ENCODE peak calls at places on chromosomes 7 and 10, in five cellular contexts. K is left ventricle myocardium inferior; V is CD4-positive, CD25-positive, alpha-beta regulatory T cell; J is small intestine; O is Karpas-422. Z is an unnamed sample. For H3K27me3, the result is how much of the 10 kb centered on the place peaks cover.

GRCh38 chr10:11586170-11586569 is 25.3 kb downstream of the USP6NL start:
- DNase-seq in V (no peak), J (no peak), K (no peak), O (no peak), Z (no peak)

GRCh38 chr7:27163776-27164380 is 1.5 kb downstream of the HOXA9 start:
- DNase-seq in O (no peak), V (no peak), J (no peak), K (peak), Z (no peak)

GRCh38 chr10:132275426-132276178 is 32.1 kb downstream of the STK32C start:
- DNase-seq in J (no peak), K (no peak), O (no peak), V (no peak), Z (no peak)

GRCh38 chr7:5177060-5177459 is 13.0 kb upstream of the WIPI2 start:
- DNase-seq in O (no peak), J (no peak), K (peak), V (no peak), Z (no peak)

GRCh38 chr7:112411186-112411795 is 39.0 kb upstream of the IFRD1 start:
- DNase-seq in J (peak), V (no peak), K (no peak), O (no peak), Z (no peak)

GRCh38 chr10:33113111-33113856 is 155.3 kb upstream of the ITGB1 start:
- DNase-seq in V (no peak), J (no peak), O (no peak), K (no peak), Z (no peak)

GRCh38 chr10:66671562-66671961 is 254.3 kb upstream of the LRRTM3 start:
- DNase-seq in J (no peak), O (no peak), K (no peak), V (no peak), Z (no peak)

GRCh38 chr7:28156401-28156800 is 24.2 kb downstream of the JAZF1 start:
- DNase-seq in O (no peak), V (no peak), J (no peak), K (no peak), Z (no peak)

GRCh38 chr7:102279537-102280400 is 6.9 kb upstream of the SH2B2 start:
- DNase-seq in V (peak), K (peak), O (peak), J (peak), Z (peak)

GRCh38 chr7:103914147-103914899 is 75.1 kb downstream of the RELN start:
- DNase-seq in O (no peak), K (no peak), V (no peak), J (no peak), Z (no peak)

GRCh38 chr7:2897023-2897422 is 52.9 kb upstream of the GNA12 start:
- DNase-seq in O (no peak), K (no peak), J (no peak), V (no peak), Z (no peak)

GRCh38 chr7:116465125-116465524 is 34.4 kb upstream of the CAV2 start:
- DNase-seq in V (no peak), K (no peak), O (no peak), J (no peak), Z (no peak)

GRCh38 chr10:79098596-79099015 is 29.8 kb downstream of the ZMIZ1 start:
- DNase-seq in K (no peak), J (no peak), O (peak), V (no peak), Z (no peak)

GRCh38 chr7:12130664-12131063 is 80.4 kb upstream of the TMEM106B start:
- DNase-seq in O (no peak), V (no peak), J (peak), K (no peak), Z (no peak)

GRCh38 chr10:45404770-45405120 is 30.7 kb downstream of the ALOX5 start:
- DNase-seq in K (no peak), V (no peak), J (no peak), O (no peak), Z (no peak)

GRCh38 chr10:113858541-113858940 is 4.1 kb downstream of the NHLRC2 start:
- DNase-seq in V (no peak), J (peak), K (no peak), O (no peak), Z (no peak)

DNA sequence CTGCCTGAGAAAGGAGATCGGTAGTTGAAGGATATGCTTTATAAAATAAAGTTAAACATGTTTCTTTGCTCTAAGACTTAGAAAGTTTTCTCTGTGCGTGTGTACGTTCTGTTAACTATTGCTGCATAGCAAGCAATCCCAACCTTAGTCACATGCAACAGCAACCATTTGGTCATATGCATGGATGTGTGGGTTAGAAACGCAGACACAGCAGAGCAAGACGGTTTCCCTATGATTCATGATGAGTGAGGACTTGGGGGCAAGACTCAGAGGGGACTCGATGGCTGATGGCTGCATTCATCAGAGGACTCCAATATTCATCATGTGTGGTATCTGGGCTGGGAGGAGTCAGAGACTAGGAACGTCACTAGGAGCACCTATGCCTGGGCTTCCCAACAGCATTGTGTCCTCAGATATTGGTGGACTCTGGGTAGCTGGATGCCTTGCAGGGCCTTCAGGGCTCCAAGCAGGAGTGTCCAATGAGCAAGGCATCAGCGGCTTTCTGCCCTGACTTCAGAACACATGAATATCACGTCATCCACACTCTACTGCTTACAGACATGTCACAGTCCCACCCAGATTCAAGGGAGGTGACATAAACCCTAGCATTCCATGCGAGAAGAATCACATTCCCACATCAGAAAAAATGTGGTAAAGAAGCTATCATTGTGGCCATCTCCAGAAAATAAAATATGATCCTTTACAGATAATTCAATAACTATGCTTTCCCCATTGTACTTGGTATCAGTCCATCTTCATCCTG is 731.2 kb downstream of the TNS3 start:
- DNase-seq in J (no peak), K (no peak), O (no peak), V (no peak), Z (no peak)
- H3K27me3 ChIP-seq in J (under half), K (under half), O (under half), V (under half), Z (under half)

DNA sequence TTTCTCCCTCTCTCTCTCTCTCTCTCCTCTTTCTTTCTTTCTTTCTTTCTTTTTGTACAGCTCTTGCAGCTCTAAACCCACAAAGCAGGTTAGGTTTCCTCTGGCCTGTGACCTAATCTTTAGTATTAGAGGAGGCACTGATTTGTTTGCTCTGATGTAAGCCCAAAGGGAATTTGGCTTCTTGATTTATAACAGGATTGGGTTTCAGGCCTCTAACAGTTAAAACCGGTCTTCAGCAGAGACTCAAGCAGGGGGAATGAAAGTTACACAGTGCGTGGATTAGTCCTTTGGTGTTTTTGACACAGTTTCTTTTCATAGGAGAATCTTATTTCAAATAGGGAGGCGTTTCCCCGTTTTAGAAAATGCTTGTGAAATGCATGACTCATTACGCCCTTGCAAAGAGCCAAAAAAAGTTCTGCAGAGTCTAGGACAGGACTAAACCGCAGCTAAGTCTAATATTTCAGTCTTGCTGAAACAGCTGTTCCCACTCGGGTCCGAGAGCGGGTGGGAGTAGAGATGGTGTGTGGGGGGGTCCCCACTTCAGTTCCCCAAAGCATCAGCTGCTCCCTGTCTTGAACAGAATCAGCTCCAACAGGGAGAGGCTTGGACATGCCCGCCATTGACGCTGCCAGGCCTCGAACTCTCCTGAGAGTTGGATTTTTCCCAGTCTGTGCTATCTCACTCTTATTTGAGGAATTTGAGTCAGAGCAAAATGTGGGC is 296.5 kb upstream of the PITRM1 start:
- DNase-seq in V (no peak), K (peak), J (no peak), O (no peak), Z (no peak)
- H3K27ac ChIP-seq in V (peak), K (peak), J (peak), O (no peak), Z (no peak)

DNA sequence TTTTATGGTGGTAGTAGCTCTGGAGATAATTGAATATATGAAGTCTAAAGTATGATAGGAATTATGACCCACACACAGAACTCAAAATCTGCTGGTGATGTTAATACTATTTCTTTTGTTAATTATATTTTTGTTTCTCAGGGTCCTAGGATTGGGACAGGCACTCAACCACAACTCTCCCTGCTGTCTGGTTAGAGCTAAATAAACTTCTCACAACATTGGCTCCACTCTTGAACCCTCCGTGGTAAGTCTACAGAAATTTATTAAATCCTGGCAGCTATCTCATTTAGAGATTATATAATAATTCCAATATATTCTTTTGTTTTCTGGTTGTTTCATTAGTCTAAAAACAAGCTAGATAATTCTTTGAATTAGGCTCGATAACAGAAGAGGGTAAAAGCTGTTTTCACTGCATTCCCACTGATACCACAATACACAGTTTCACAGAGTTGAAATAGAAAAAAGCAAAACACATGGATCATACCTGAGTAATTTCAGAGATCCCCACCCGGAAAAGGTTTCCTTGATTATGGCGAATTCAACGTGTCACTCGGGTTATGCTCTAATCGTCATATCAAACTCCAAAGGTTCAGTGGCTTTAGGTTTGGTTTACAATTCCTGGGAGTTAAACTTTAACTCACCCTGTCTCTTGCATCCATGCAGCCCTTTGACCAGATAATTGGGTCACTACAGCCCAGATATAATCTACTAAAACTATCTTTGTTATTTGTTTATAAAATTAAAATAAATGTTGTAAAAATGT is at the start of gene A1CF:
- DNase-seq in K (no peak), V (no peak), J (peak), O (no peak), Z (no peak)
- H3K4me3 ChIP-seq in K (no peak), V (no peak), J (peak), O (no peak), Z (no peak)

DNA sequence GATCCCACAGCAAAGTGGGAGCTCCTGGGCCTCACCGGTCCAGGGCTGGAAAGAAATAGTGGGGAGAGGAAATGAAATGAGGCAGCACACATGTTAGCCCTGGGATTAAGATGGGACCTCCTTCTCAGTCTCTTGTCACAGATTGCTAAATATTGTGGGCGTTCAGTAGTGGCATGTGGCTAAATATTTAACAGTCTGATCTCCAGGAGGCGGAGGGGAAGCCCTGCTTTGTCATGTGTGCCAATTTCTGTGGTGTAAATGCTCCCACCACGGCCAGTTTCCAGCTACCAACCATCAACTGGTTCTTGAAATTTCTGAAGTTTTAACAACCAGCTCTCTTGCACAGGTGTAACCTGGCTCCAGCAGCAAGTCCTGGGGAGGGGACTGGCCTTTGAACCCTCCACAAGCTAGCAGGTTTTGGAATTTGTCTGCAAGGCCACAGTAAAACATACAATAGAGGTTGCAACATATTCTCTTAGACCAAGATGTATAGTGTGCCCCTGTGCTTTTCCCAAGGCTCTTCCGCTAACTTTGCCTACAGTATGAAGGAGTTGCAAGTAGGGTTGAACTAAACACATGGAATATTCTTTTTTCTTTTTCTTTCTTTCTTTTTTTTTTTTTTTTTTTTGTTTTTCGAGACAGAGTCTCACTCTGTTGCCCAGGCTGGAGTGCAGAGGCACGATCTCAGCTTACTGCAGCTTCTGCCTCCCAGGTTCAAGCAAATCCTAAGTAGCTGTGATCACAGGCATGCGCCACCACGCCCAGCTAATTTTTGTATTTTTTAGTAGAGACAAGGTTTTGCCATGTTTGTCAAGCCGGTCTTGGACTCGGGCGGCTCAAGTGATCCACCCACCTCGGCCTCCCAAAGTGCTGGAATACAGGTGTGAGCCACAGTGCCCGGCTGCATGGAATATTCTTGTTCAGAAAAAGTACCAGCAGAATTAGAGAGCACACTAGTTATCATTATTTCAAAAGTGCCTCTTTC is 103.1 kb upstream of the PCBD1 start:
- DNase-seq in J (no peak), V (no peak), K (no peak), O (no peak), Z (no peak)
- H3K27me3 ChIP-seq in J (under half), V (under half), K (under half), O (under half), Z (under half)